ENCODE peak calls at places on chromosomes 11 and 22, in ten cellular contexts. J, S, R, O, Z, T, D, X, P and G are unnamed samples.

GRCh38 chr22:30763815-30764686 is 69.4 kb downstream of the OSBP2 start:
- DNase-seq in J (no peak), S (peak), R (no peak), O (peak), Z (peak), T (peak), D (peak), X (peak), P (no peak), G (peak)

GRCh38 chr11:72352859-72353551 is 81.3 kb downstream of the CLPB start:
- DNase-seq in J (no peak), S (no peak), R (no peak), O (peak), Z (no peak), T (peak), D (no peak), X (no peak), P (peak), G (peak)

GRCh38 chr22:17191163-17191562 is 28.1 kb downstream of the ADA2 start:
- DNase-seq in J (no peak), S (no peak), R (no peak), O (no peak), Z (no peak), T (no peak), D (no peak), X (no peak), P (no peak), G (no peak)

GRCh38 chr11:76799061-76799804 is 16.1 kb downstream of the TSKU start:
- DNase-seq in J (peak), S (peak), R (peak), O (peak), Z (peak), T (peak), D (peak), X (peak), P (peak), G (peak)

GRCh38 chr22:46788426-46789168 is 26.1 kb downstream of the TBC1D22A start:
- DNase-seq in J (no peak), S (no peak), R (no peak), O (no peak), Z (no peak), T (peak), D (no peak), X (no peak), P (no peak), G (no peak)

GRCh38 chr11:44047931-44048431 is at the start of gene ACCSL:
- DNase-seq in J (no peak), S (no peak), R (no peak), O (no peak), Z (no peak), T (no peak), D (no peak), X (no peak), P (no peak), G (no peak)

GRCh38 chr11:94130589-94131362 is 2.1 kb downstream of the PANX1 start:
- DNase-seq in J (no peak), S (no peak), R (no peak), O (no peak), Z (peak), T (no peak), D (no peak), X (no peak), P (peak), G (no peak)

GRCh38 chr11:57566035-57566504 is 1.4 kb downstream of the UBE2L6 start:
- DNase-seq in J (no peak), S (peak), R (no peak), O (peak), Z (peak), T (peak), D (peak), X (peak), P (peak), G (peak)

GRCh38 chr11:88709567-88709966 is 356.2 kb downstream of the GRM5 start:
- DNase-seq in J (no peak), S (no peak), R (peak), O (no peak), Z (peak), T (no peak), D (no peak), X (no peak), P (no peak), G (no peak)

GRCh38 chr22:47575291-47575690 is 812.8 kb downstream of the TBC1D22A start:
- DNase-seq in J (no peak), S (no peak), R (no peak), O (peak), Z (no peak), T (peak), D (no peak), X (peak), P (no peak), G (no peak)

GRCh38 chr11:37409124-37409523 is 811.1 kb upstream of the RAG2 start:
- DNase-seq in J (no peak), S (no peak), R (no peak), O (no peak), Z (no peak), T (no peak), D (no peak), X (no peak), P (no peak), G (no peak)

GRCh38 chr22:42688241-42688913 is 32.3 kb downstream of the A4GALT start:
- DNase-seq in J (no peak), S (peak), R (peak), O (peak), Z (peak), T (peak), D (peak), X (peak), P (peak), G (no peak)

GRCh38 chr11:96237759-96238158 is 105.2 kb downstream of the MAML2 start:
- DNase-seq in J (no peak), S (no peak), R (no peak), O (no peak), Z (no peak), T (no peak), D (no peak), X (no peak), P (no peak), G (no peak)

GRCh38 chr11:32531528-32531927 is 52.1 kb upstream of the EIF3M start:
- DNase-seq in J (no peak), S (no peak), R (no peak), O (no peak), Z (no peak), T (no peak), D (no peak), X (no peak), P (no peak), G (no peak)

GRCh38 chr11:72243567-72244316 is at the start of gene PHOX2A:
- DNase-seq in J (no peak), S (no peak), R (no peak), O (no peak), Z (no peak), T (no peak), D (no peak), X (no peak), P (no peak), G (no peak)

GRCh38 chr11:119712006-119712405 is 17.0 kb downstream of the NECTIN1 start:
- DNase-seq in J (no peak), S (no peak), R (no peak), O (no peak), Z (no peak), T (no peak), D (no peak), X (no peak), P (no peak), G (no peak)

GRCh38 chr11:6586434-6587359 is 16.7 kb downstream of the RRP8 start:
- DNase-seq in J (no peak), S (no peak), R (no peak), O (no peak), Z (no peak), T (peak), D (no peak), X (no peak), P (no peak), G (no peak)

GRCh38 chr11:47724041-47724729 is 9.0 kb upstream of the AGBL2 start:
- DNase-seq in J (no peak), S (no peak), R (peak), O (peak), Z (no peak), T (no peak), D (peak), X (peak), P (no peak), G (peak)

GRCh38 chr11:36364551-36364950 is 68.5 kb downstream of the PRR5L start:
- DNase-seq in J (no peak), S (no peak), R (no peak), O (no peak), Z (no peak), T (no peak), D (no peak), X (peak), P (no peak), G (no peak)

GRCh38 chr11:64186205-64187165 is 514 bp downstream of the STIP1 start:
- DNase-seq in J (no peak), S (no peak), R (no peak), O (peak), Z (peak), T (peak), D (no peak), X (peak), P (no peak), G (peak)
- TF ChIP-seq POLR2A in J (no peak), S (no peak), R (no peak), O (peak), Z (no peak), T (no peak), D (peak), X (no peak), P (peak), G (no peak)

DNA sequence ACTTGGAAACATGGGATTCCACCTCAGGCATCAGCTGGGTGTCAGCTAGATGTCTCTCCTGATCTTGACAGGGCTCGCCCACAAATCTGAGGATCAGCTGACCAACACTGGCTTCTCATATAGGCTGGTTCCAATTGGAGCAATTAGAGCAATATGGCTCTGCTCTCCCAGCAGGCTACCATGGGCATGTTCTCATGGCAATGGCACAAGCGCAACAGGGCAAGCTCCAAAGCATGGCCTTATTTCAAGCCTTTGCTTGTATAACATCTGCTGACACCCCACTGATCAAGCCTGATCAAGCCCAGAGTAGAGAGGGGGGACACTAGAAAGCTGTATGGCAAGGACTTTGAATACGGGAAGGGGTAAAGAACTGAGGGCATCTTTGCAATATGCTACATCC is 40.7 kb upstream of the SPATA19 start:
- DNase-seq in J (no peak), S (no peak), R (no peak), O (no peak), Z (no peak), T (no peak), D (no peak), X (no peak), P (no peak), G (no peak)
- TF ChIP-seq POLR2A in J (no peak), S (no peak), R (no peak), O (no peak), Z (no peak), T (no peak), D (no peak), X (no peak), P (no peak), G (no peak)

DNA sequence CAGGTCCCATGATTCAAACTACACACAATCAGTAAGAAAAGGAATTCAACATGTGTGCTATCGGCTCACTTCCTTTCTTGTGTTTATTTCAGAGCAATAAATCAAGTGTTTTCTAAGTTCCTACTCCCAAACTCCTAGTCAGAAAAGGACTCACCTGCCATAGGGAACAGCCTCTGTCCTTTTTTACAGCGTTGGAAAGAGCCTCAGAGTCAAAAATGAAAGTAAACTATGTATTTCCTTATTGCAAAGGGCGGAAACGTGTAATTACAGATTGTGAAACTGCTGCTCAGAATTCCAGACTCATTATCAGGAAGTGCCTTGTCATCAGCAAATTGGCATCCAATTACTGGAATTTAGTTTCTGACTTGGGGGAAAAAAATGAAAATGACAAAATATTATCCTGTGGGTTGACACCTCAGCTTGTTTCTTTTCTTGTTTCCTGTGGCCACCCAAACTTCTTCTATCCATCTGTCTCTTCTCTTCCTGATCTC is at the start of gene CASP4:
- DNase-seq in J (no peak), S (peak), R (no peak), O (no peak), Z (peak), T (peak), D (peak), X (peak), P (peak), G (peak)
- TF ChIP-seq POLR2A in J (peak), S (no peak), R (peak), O (no peak), Z (peak), T (no peak), D (peak), X (peak), P (peak), G (peak)

DNA sequence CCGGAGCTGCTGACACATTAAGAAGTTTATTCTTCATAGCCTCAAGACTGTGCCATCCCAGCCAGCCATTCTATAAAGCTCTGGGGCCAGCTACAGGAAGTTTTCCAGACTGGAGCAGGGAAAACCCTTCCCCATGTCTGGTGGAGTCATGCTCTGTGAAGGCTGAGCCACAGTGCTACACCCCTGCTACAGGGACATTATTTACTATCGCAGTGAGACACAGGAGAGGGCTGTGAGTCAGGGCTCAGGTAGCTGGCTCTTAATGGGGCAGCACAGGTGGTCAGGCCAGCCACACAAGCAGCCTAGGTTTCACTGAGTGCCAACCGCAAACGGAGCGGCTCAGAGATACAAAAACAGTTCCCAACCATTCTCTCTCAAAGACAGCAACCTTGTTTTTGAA is 12.1 kb downstream of the HPS4 start:
- DNase-seq in J (no peak), S (no peak), R (no peak), O (no peak), Z (peak), T (no peak), D (no peak), X (no peak), P (no peak), G (no peak)
- TF ChIP-seq POLR2A in J (no peak), S (no peak), R (no peak), O (no peak), Z (no peak), T (no peak), D (no peak), X (no peak), P (no peak), G (no peak)

DNA sequence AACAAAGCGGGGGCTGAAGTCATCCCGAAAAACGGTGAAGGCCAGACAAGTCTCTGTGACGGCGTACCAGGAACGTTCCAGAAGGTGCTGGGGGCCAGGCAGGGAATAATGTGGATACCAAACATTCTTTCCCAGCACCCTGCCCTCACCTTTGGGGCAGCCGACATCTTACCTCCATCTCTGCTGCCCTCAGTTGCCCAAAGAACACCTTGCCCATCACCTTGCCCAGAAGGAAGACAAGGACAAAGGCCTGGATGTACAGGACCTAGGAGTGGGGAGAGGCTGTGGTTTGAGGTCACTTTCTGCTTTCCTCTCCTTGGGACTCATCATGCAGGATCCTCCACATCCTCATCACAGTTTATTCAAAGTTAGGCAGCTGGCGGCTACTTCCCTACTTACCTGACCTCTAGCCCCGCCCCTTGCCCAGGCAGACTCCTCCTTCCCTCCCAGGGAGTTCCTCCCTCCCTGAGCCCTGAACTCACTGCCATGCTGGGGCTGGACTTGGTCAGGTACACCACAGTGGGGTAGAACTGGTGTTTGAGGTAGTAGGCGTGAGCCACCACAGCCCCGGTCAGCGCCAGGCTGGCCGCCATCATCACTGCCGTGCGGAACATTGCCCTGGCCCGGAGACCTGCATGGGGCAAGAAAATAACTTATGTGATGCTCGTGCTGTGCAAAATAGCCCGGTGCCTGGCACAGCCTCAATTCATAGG is 1.2 kb downstream of the SYVN1 start:
- DNase-seq in J (peak), S (peak), R (peak), O (peak), Z (peak), T (no peak), D (no peak), X (peak), P (no peak), G (peak)
- TF ChIP-seq POLR2A in J (no peak), S (no peak), R (peak), O (no peak), Z (no peak), T (peak), D (no peak), X (peak), P (no peak), G (no peak)

GRCh38 chr22:37808294-37808657 is 542 bp downstream of the GCAT start:
- DNase-seq in J (no peak), S (no peak), R (no peak), O (no peak), Z (no peak), T (no peak), D (no peak), X (no peak), P (no peak), G (no peak)

GRCh38 chr22:37805878-37806277 is 1.9 kb upstream of the GCAT start:
- DNase-seq in J (no peak), S (no peak), R (no peak), O (no peak), Z (no peak), T (no peak), D (no peak), X (no peak), P (no peak), G (peak)

GRCh38 chr22:37809672-37810333 is 2.1 kb downstream of the GCAT start:
- DNase-seq in J (no peak), S (no peak), R (no peak), O (no peak), Z (no peak), T (no peak), D (no peak), X (no peak), P (no peak), G (no peak)

GRCh38 chr22:37806409-37807338 is 1.1 kb upstream of the GCAT start:
- DNase-seq in J (no peak), S (no peak), R (peak), O (peak), Z (peak), T (no peak), D (no peak), X (no peak), P (no peak), G (peak)

GRCh38 chr22:37807410-37808293 is at the start of gene GCAT:
- DNase-seq in J (peak), S (peak), R (peak), O (peak), Z (peak), T (peak), D (peak), X (peak), P (peak), G (peak)
- TF ChIP-seq POLR2A in J (no peak), S (no peak), R (peak), O (no peak), Z (peak), T (peak), D (no peak), X (peak), P (peak), G (peak)

DNA sequence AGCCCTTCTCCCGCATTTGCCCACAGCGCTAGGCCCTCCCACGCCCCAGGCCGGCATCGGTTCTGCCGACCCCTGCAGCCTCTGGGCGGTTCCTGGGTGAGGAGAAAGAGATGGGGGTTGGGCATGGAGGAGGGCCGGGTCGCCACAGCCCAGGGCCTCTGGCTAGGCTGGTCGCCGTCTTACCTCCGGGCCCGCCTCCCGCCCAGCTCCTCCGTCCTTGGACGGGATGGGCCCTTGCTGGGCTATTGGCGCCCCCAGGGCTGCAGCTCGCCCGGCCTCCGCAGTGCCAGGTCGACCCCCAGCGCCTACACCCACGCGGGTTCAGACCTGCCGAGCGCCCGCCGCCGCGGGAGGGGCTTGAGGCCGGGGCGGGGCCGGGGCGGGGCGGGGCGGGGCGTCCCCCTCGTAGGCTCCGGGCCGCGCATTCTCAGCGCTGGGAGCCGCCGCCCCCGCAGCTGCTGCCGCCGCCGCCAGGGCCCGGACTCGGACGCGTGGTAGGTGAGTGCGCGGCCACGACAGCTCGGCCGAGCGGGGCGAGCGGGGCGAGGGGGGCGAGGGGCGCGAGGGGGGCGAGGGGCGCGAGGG is at the start of gene CD151:
- DNase-seq in J (peak), S (peak), R (peak), O (peak), Z (peak), T (no peak), D (no peak), X (peak), P (no peak), G (peak)
- TF ChIP-seq POLR2A in J (no peak), S (no peak), R (no peak), O (no peak), Z (no peak), T (no peak), D (no peak), X (no peak), P (no peak), G (no peak)